ENCODE peak calls at places on chromosomes 5 and 9, in five cellular contexts. K is heart left ventricle; A is CD8-positive, alpha-beta memory T cell; Y is memory B cell; J is RWPE1. M is an unnamed sample.

GRCh38 chr5:78323241-78323640 is 28.7 kb upstream of the AP3B1 start:
- DNase-seq in K (no peak), A (no peak), Y (no peak), J (no peak), M (no peak)

GRCh38 chr9:33329996-33330395 is 39.7 kb downstream of the NFX1 start:
- DNase-seq in K (no peak), A (no peak), Y (no peak), J (peak), M (no peak)

GRCh38 chr9:4389003-4389402 is 89.1 kb upstream of the GLIS3 start:
- DNase-seq in K (no peak), A (no peak), Y (no peak), J (no peak), M (no peak)

GRCh38 chr5:137594717-137595116 is 95.6 kb upstream of the SPOCK1 start:
- DNase-seq in K (no peak), A (no peak), Y (no peak), J (no peak), M (no peak)

GRCh38 chr5:180670586-180671359 is 21.4 kb upstream of the FLT4 start:
- DNase-seq in K (peak), A (peak), Y (no peak), J (peak), M (peak)

GRCh38 chr9:94921072-94921471 is 194.6 kb downstream of the AOPEP start:
- DNase-seq in K (no peak), A (no peak), Y (no peak), J (peak), M (no peak)

GRCh38 chr9:110148384-110148783 is 59.6 kb downstream of the C9orf152 start:
- DNase-seq in K (no peak), A (no peak), Y (peak), J (no peak), M (no peak)

GRCh38 chr9:100590481-100590880 is 12.6 kb downstream of the CAVIN4 start:
- DNase-seq in K (no peak), A (no peak), Y (no peak), J (no peak), M (no peak)

GRCh38 chr5:84287964-84288363 is 96.7 kb downstream of the EDIL3 start:
- DNase-seq in K (no peak), A (no peak), Y (no peak), J (peak), M (peak)

GRCh38 chr5:10441992-10442435 is 335 bp downstream of the ROPN1L start:
- DNase-seq in K (no peak), A (no peak), Y (peak), J (no peak), M (no peak)

GRCh38 chr9:121826711-121827110 is 175.3 kb downstream of the DAB2IP start:
- DNase-seq in K (no peak), A (no peak), Y (no peak), J (no peak), M (no peak)

GRCh38 chr5:69494481-69494880 is 1.9 kb downstream of the OCLN start:
- DNase-seq in K (no peak), A (no peak), Y (no peak), J (no peak), M (no peak)

GRCh38 chr5:104372796-104373195 is 810.2 kb upstream of the NUDT12 start:
- DNase-seq in K (no peak), A (no peak), Y (no peak), J (no peak), M (no peak)

GRCh38 chr5:29993286-29993685 is 1200.2 kb upstream of the CDH6 start:
- DNase-seq in K (no peak), A (no peak), Y (no peak), J (no peak), M (no peak)

GRCh38 chr5:16849821-16850220 is 86.3 kb downstream of the MYO10 start:
- DNase-seq in K (no peak), A (no peak), Y (no peak), J (no peak), M (no peak)

GRCh38 chr9:15642369-15642962 is 89.6 kb downstream of the CCDC171 start:
- DNase-seq in K (no peak), A (peak), Y (peak), J (peak), M (no peak)

GRCh38 chr9:91053824-91054223 is 252.2 kb downstream of the SYK start:
- DNase-seq in K (no peak), A (no peak), Y (no peak), J (no peak), M (no peak)

GRCh38 chr5:78243639-78244038 is 50.9 kb downstream of the AP3B1 start:
- DNase-seq in K (no peak), A (no peak), Y (no peak), J (no peak), M (no peak)

GRCh38 chr5:42974546-42974945 is 65.6 kb downstream of the ANXA2R start:
- DNase-seq in K (no peak), A (no peak), Y (no peak), J (no peak), M (no peak)

GRCh38 chr9:2817987-2818386 is 25.9 kb downstream of the PUM3 start:
- DNase-seq in K (no peak), A (no peak), Y (no peak), J (no peak), M (no peak)

GRCh38 chr9:71796368-71796767 is 28.1 kb upstream of the CEMIP2 start:
- DNase-seq in K (no peak), A (no peak), Y (no peak), J (no peak), M (no peak)

GRCh38 chr9:127158995-127159801 is 36.8 kb upstream of the ANGPTL2 start:
- DNase-seq in K (peak), A (no peak), Y (no peak), J (peak), M (no peak)

GRCh38 chr5:101306391-101307137 is 403.5 kb upstream of the ST8SIA4 start:
- DNase-seq in K (no peak), A (no peak), Y (no peak), J (no peak), M (no peak)

GRCh38 chr9:133113163-133113927 is 7.7 kb downstream of the RALGDS start:
- DNase-seq in K (peak), A (no peak), Y (no peak), J (no peak), M (no peak)

GRCh38 chr5:37871023-37871815 is 31.4 kb upstream of the GDNF start:
- DNase-seq in K (no peak), A (no peak), Y (no peak), J (no peak), M (no peak)

GRCh38 chr5:54703568-54704255 is 186.2 kb downstream of the SNX18 start:
- DNase-seq in K (no peak), A (no peak), Y (no peak), J (no peak), M (no peak)

GRCh38 chr5:15255601-15256000 is 244.4 kb upstream of the FBXL7 start:
- DNase-seq in K (no peak), A (no peak), Y (no peak), J (no peak), M (no peak)

GRCh38 chr5:32229586-32229985 is 55.5 kb upstream of the GOLPH3 start:
- DNase-seq in K (no peak), A (no peak), Y (no peak), J (no peak), M (no peak)

GRCh38 chr9:19787672-19788071 is 1.2 kb downstream of the SLC24A2 start:
- DNase-seq in K (no peak), A (no peak), Y (no peak), J (no peak), M (no peak)

GRCh38 chr9:4114569-4115505 is 185.0 kb downstream of the GLIS3 start:
- DNase-seq in K (no peak), A (no peak), Y (no peak), J (no peak), M (no peak)

GRCh38 chr5:150789943-150790611 is 11.5 kb downstream of the SMIM3 start:
- DNase-seq in K (peak), A (peak), Y (no peak), J (peak), M (peak)

GRCh38 chr9:108812388-108812787 is 43.4 kb downstream of the ACTL7B start:
- DNase-seq in K (no peak), A (no peak), Y (no peak), J (no peak), M (no peak)

GRCh38 chr5:53996008-53996407 is 314.4 kb downstream of the ARL15 start:
- DNase-seq in K (no peak), A (no peak), Y (no peak), J (no peak), M (no peak)

GRCh38 chr9:74041588-74041987 is 455.5 kb upstream of the RORB start:
- DNase-seq in K (no peak), A (no peak), Y (no peak), J (no peak), M (no peak)

GRCh38 chr5:33319151-33319550 is 121.6 kb upstream of the TARS1 start:
- DNase-seq in K (no peak), A (no peak), Y (no peak), J (no peak), M (no peak)

GRCh38 chr5:91499943-91500531 is 116.9 kb upstream of the ARRDC3 start:
- DNase-seq in K (no peak), A (peak), Y (no peak), J (peak), M (no peak)

GRCh38 chr5:133328800-133329199 is 277.0 kb downstream of the HSPA4 start:
- DNase-seq in K (no peak), A (no peak), Y (no peak), J (no peak), M (no peak)

GRCh38 chr9:133976191-133976861 is 15.8 kb downstream of the VAV2 start:
- DNase-seq in K (no peak), A (no peak), Y (no peak), J (no peak), M (no peak)

M was measured in keratinocyte.